ENCODE peak calls at places on chromosomes 12 and 14, in five cellular contexts. One of them, this sample, is unnamed.

GRCh38 chr12:20883288-20883687 is 72.8 kb downstream of the SLCO1B3 start:
- DNase-seq in GM12878: no peak
- DNase-seq in K562: no peak
- DNase-seq in HepG2: no peak
- DNase-seq in SK-N-SH: no peak
- DNase-seq in this sample: no peak

GRCh38 chr12:27534765-27535161 is 10.8 kb downstream of the PPFIBP1 start:
- DNase-seq in GM12878: no peak
- DNase-seq in K562: no peak
- DNase-seq in HepG2: no peak
- DNase-seq in SK-N-SH: no peak
- DNase-seq in this sample: no peak

GRCh38 chr12:4289334-4289878 is 15.8 kb downstream of the CCND2 start:
- DNase-seq in GM12878: no peak
- DNase-seq in K562: no peak
- DNase-seq in HepG2: no peak
- DNase-seq in SK-N-SH: no peak
- DNase-seq in this sample: no peak

GRCh38 chr12:94898388-94898787 is 105.1 kb downstream of the NDUFA12 start:
- DNase-seq in GM12878: no peak
- DNase-seq in K562: no peak
- DNase-seq in HepG2: no peak
- DNase-seq in SK-N-SH: no peak
- DNase-seq in this sample: no peak

GRCh38 chr12:123150804-123151678 is at the start of gene PITPNM2:
- DNase-seq in GM12878: no peak
- DNase-seq in K562: peak; percentile 84
- DNase-seq in HepG2: no peak
- DNase-seq in SK-N-SH: peak; percentile 90
- DNase-seq in this sample: no peak

GRCh38 chr14:76784881-76785280 is 23.6 kb downstream of the VASH1 start:
- DNase-seq in GM12878: no peak
- DNase-seq in K562: peak; percentile 95
- DNase-seq in HepG2: peak; percentile 79
- DNase-seq in SK-N-SH: peak; percentile 92
- DNase-seq in this sample: peak; percentile 60

GRCh38 chr12:21054334-21054733 is 76.7 kb upstream of the SLCO1B1 start:
- DNase-seq in GM12878: no peak
- DNase-seq in K562: no peak
- DNase-seq in HepG2: no peak
- DNase-seq in SK-N-SH: no peak
- DNase-seq in this sample: no peak

GRCh38 chr12:18141583-18141982 is 51.6 kb upstream of the RERGL start:
- DNase-seq in GM12878: no peak
- DNase-seq in K562: no peak
- DNase-seq in HepG2: no peak
- DNase-seq in SK-N-SH: no peak
- DNase-seq in this sample: no peak

GRCh38 chr14:103128631-103129300 is 5.5 kb downstream of the TNFAIP2 start:
- DNase-seq in GM12878: no peak
- DNase-seq in K562: no peak
- DNase-seq in HepG2: no peak
- DNase-seq in SK-N-SH: peak; percentile 54
- DNase-seq in this sample: no peak

GRCh38 chr12:7638064-7638763 is 27.5 kb downstream of the APOBEC1 start:
- DNase-seq in GM12878: no peak
- DNase-seq in K562: no peak
- DNase-seq in HepG2: no peak
- DNase-seq in SK-N-SH: peak; percentile 14
- DNase-seq in this sample: no peak

GRCh38 chr14:68487805-68488590 is 304.9 kb downstream of the ZFP36L1 start:
- DNase-seq in GM12878: no peak
- DNase-seq in K562: peak; percentile 25
- DNase-seq in HepG2: no peak
- DNase-seq in SK-N-SH: no peak
- DNase-seq in this sample: no peak

GRCh38 chr12:67667276-67668073 is 18.9 kb downstream of the DYRK2 start:
- DNase-seq in GM12878: no peak
- DNase-seq in K562: no peak
- DNase-seq in HepG2: no peak
- DNase-seq in SK-N-SH: no peak
- DNase-seq in this sample: no peak

GRCh38 chr12:51970904-51971646 is 19.6 kb downstream of the ACVR1B start:
- DNase-seq in GM12878: peak; percentile 93
- DNase-seq in K562: peak; percentile 62
- DNase-seq in HepG2: peak; percentile 45
- DNase-seq in SK-N-SH: peak; percentile 57
- DNase-seq in this sample: no peak

GRCh38 chr14:92659765-92660561 is 88.5 kb downstream of the LGMN start:
- DNase-seq in GM12878: no peak
- DNase-seq in K562: no peak
- DNase-seq in HepG2: no peak
- DNase-seq in SK-N-SH: no peak
- DNase-seq in this sample: no peak

GRCh38 chr12:54133663-54134375 is 55.0 kb downstream of the SMUG1 start:
- DNase-seq in GM12878: no peak
- DNase-seq in K562: no peak
- DNase-seq in HepG2: no peak
- DNase-seq in SK-N-SH: no peak
- DNase-seq in this sample: no peak

GRCh38 chr14:59484611-59485174 is 376 bp downstream of the JKAMP start:
- DNase-seq in GM12878: peak; percentile 16
- DNase-seq in K562: no peak
- DNase-seq in HepG2: no peak
- DNase-seq in SK-N-SH: no peak
- DNase-seq in this sample: no peak

GRCh38 chr12:95593266-95593871 is 42.1 kb upstream of the USP44 start:
- DNase-seq in GM12878: no peak
- DNase-seq in K562: no peak
- DNase-seq in HepG2: no peak
- DNase-seq in SK-N-SH: no peak
- DNase-seq in this sample: no peak

GRCh38 chr12:93894391-93895095 is 217.4 kb downstream of the CRADD start:
- DNase-seq in GM12878: no peak
- DNase-seq in K562: no peak
- DNase-seq in HepG2: no peak
- DNase-seq in SK-N-SH: peak; percentile 38
- DNase-seq in this sample: no peak

GRCh38 chr12:52225752-52226151 is 7.3 kb upstream of the KRT7 start:
- DNase-seq in GM12878: no peak
- DNase-seq in K562: no peak
- DNase-seq in HepG2: no peak
- DNase-seq in SK-N-SH: no peak
- DNase-seq in this sample: no peak

GRCh38 chr14:74612346-74613021 is 447 bp upstream of the LTBP2 start:
- DNase-seq in GM12878: no peak
- DNase-seq in K562: peak; percentile 81
- DNase-seq in HepG2: peak; percentile 51
- DNase-seq in SK-N-SH: peak; percentile 95
- DNase-seq in this sample: no peak

GRCh38 chr14:71355324-71356201 is 448.3 kb downstream of the PCNX1 start:
- DNase-seq in GM12878: no peak
- DNase-seq in K562: peak; percentile 74
- DNase-seq in HepG2: no peak
- DNase-seq in SK-N-SH: peak; percentile 33
- DNase-seq in this sample: no peak

GRCh38 chr12:11860026-11860425 is 210.6 kb downstream of the ETV6 start:
- DNase-seq in GM12878: no peak
- DNase-seq in K562: no peak
- DNase-seq in HepG2: no peak
- DNase-seq in SK-N-SH: no peak
- DNase-seq in this sample: no peak

GRCh38 chr12:26790645-26790994 is 42.4 kb downstream of the ITPR2 start:
- DNase-seq in GM12878: no peak
- DNase-seq in K562: no peak
- DNase-seq in HepG2: no peak
- DNase-seq in SK-N-SH: no peak
- DNase-seq in this sample: no peak

GRCh38 chr14:95739356-95739755 is 25.4 kb upstream of the TCL1A start:
- DNase-seq in GM12878: no peak
- DNase-seq in K562: no peak
- DNase-seq in HepG2: no peak
- DNase-seq in SK-N-SH: no peak
- DNase-seq in this sample: no peak

GRCh38 chr14:64983439-64984310 is 3.0 kb upstream of the FNTB start:
- DNase-seq in GM12878: no peak
- DNase-seq in K562: peak; percentile 29
- DNase-seq in HepG2: peak; percentile 45
- DNase-seq in SK-N-SH: peak; percentile 65
- DNase-seq in this sample: peak; percentile 16

GRCh38 chr12:89278862-89279261 is 73.4 kb downstream of the DUSP6 start:
- DNase-seq in GM12878: no peak
- DNase-seq in K562: no peak
- DNase-seq in HepG2: no peak
- DNase-seq in SK-N-SH: peak; percentile 65
- DNase-seq in this sample: no peak

GRCh38 chr12:84056-84455 is 17.5 kb downstream of the IQSEC3 start:
- DNase-seq in GM12878: no peak
- DNase-seq in K562: no peak
- DNase-seq in HepG2: no peak
- DNase-seq in SK-N-SH: peak; percentile 72
- DNase-seq in this sample: no peak

GRCh38 chr12:46373303-46374182 is 970 bp upstream of the SLC38A2 start:
- DNase-seq in GM12878: no peak
- DNase-seq in K562: peak; percentile 43
- DNase-seq in HepG2: peak; percentile 72
- DNase-seq in SK-N-SH: peak; percentile 66
- DNase-seq in this sample: no peak

GRCh38 chr12:84785951-84786350 is 126.6 kb downstream of the SLC6A15 start:
- DNase-seq in GM12878: no peak
- DNase-seq in K562: no peak
- DNase-seq in HepG2: no peak
- DNase-seq in SK-N-SH: no peak
- DNase-seq in this sample: no peak

GRCh38 chr12:40122842-40123241 is 17.0 kb upstream of the SLC2A13 start:
- DNase-seq in GM12878: no peak
- DNase-seq in K562: no peak
- DNase-seq in HepG2: no peak
- DNase-seq in SK-N-SH: no peak
- DNase-seq in this sample: no peak

GRCh38 chr14:52081964-52082363 is 13.1 kb upstream of the NID2 start:
- DNase-seq in GM12878: no peak
- DNase-seq in K562: no peak
- DNase-seq in HepG2: no peak
- DNase-seq in SK-N-SH: no peak
- DNase-seq in this sample: no peak

GRCh38 chr14:92259613-92260357 is 63.2 kb upstream of the SLC24A4 start:
- DNase-seq in GM12878: peak; percentile 95
- DNase-seq in K562: no peak
- DNase-seq in HepG2: no peak
- DNase-seq in SK-N-SH: no peak
- DNase-seq in this sample: no peak

GRCh38 chr14:22489957-22490950 is 98.8 kb downstream of the DAD1 start:
- DNase-seq in GM12878: no peak
- DNase-seq in K562: no peak
- DNase-seq in HepG2: no peak
- DNase-seq in SK-N-SH: no peak
- DNase-seq in this sample: no peak

GRCh38 chr14:73800970-73801515 is 50.6 kb upstream of the PTGR2 start:
- DNase-seq in GM12878: no peak
- DNase-seq in K562: no peak
- DNase-seq in HepG2: no peak
- DNase-seq in SK-N-SH: no peak
- DNase-seq in this sample: no peak

GRCh38 chr12:66516133-66516532 is 162.7 kb downstream of the GRIP1 start:
- DNase-seq in GM12878: no peak
- DNase-seq in K562: peak; percentile 11
- DNase-seq in HepG2: no peak
- DNase-seq in SK-N-SH: no peak
- DNase-seq in this sample: no peak

DNA sequence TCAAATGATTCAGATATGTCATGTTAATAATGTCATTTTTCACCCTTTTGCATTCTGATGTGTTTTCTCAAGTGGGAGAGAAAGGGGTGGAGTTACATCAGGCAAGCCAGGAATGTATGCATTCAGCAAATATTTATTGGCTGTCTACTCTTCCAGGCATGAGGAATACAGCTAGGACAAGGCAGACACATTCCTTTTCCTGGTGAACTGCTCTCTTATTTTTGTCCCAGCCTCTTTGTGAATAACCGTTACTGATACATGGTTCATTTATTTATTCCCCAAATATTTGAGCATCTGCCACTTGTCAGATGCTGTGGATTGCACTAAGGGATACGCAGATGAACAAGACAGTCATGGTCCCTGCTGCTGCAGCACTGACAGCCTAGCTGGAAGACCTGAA is 6.1 kb downstream of the PELI2 start:
- DNase-seq in GM12878: no peak
- DNase-seq in K562: no peak
- DNase-seq in HepG2: no peak
- DNase-seq in SK-N-SH: no peak
- DNase-seq in this sample: no peak
- TF ChIP-seq REST in GM12878: no peak
- TF ChIP-seq REST in K562: no peak
- TF ChIP-seq REST in HepG2: no peak
- TF ChIP-seq REST in SK-N-SH: no peak
- TF ChIP-seq REST in this sample: no peak

GRCh38 chr12:1970331-1970900 is 33.8 kb downstream of the DCP1B start:
- DNase-seq in GM12878: no peak
- DNase-seq in K562: no peak
- DNase-seq in HepG2: no peak
- DNase-seq in SK-N-SH: no peak
- DNase-seq in this sample: no peak

GRCh38 chr12:1974812-1975211 is 29.4 kb downstream of the DCP1B start:
- DNase-seq in GM12878: no peak
- DNase-seq in K562: no peak
- DNase-seq in HepG2: no peak
- DNase-seq in SK-N-SH: no peak
- DNase-seq in this sample: no peak

GRCh38 chr12:1972260-1972659 is 32.0 kb downstream of the DCP1B start:
- DNase-seq in GM12878: no peak
- DNase-seq in K562: no peak
- DNase-seq in HepG2: no peak
- DNase-seq in SK-N-SH: no peak
- DNase-seq in this sample: no peak

GRCh38 chr12:1977109-1977508 is 27.1 kb downstream of the DCP1B start:
- DNase-seq in GM12878: no peak
- DNase-seq in K562: no peak
- DNase-seq in HepG2: no peak
- DNase-seq in SK-N-SH: no peak
- DNase-seq in this sample: no peak

GRCh38 chr12:1972856-1973317 is 31.4 kb downstream of the DCP1B start:
- DNase-seq in GM12878: no peak
- DNase-seq in K562: no peak
- DNase-seq in HepG2: no peak
- DNase-seq in SK-N-SH: no peak
- DNase-seq in this sample: no peak
- H3K4me1 ChIP-seq in GM12878: no peaks in the 10 kb centered on the region
- H3K4me1 ChIP-seq in K562: no peaks in the 10 kb centered on the region
- H3K4me1 ChIP-seq in HepG2: peaks cover 6% of the 10 kb centered on the region
- H3K4me1 ChIP-seq in SK-N-SH: peaks cover 3% of the 10 kb centered on the region
- H3K4me1 ChIP-seq in this sample: no peaks in the 10 kb centered on the region

GRCh38 chr12:129615001-129615400 is 288.8 kb downstream of the TMEM132D start:
- DNase-seq in GM12878: no peak
- DNase-seq in K562: no peak
- DNase-seq in HepG2: no peak
- DNase-seq in SK-N-SH: no peak
- DNase-seq in this sample: no peak
- TF ChIP-seq ZBTB33 in GM12878: no peak
- TF ChIP-seq ZBTB33 in K562: no peak
- TF ChIP-seq ZBTB33 in HepG2: no peak
- TF ChIP-seq ZBTB33 in SK-N-SH: no peak
- TF ChIP-seq ZBTB33 in this sample: no peak

GRCh38 chr14:104678346-104678745 is 11.1 kb upstream of the INF2 start:
- DNase-seq in GM12878: no peak
- DNase-seq in K562: peak; percentile 62
- DNase-seq in HepG2: no peak
- DNase-seq in SK-N-SH: no peak
- DNase-seq in this sample: no peak
- TF ChIP-seq REST in GM12878: no peak
- TF ChIP-seq REST in K562: no peak
- TF ChIP-seq REST in HepG2: no peak
- TF ChIP-seq REST in SK-N-SH: no peak
- TF ChIP-seq REST in this sample: no peak